ENCODE peak calls at places on chromosomes 1 and 21, in four cellular contexts. U, J, R and S are unnamed samples.

GRCh38 chr1:115539061-115539460 is 102.7 kb upstream of the VANGL1 start:
- DNase-seq in J (no peak), R (no peak), U (no peak), S (no peak)

GRCh38 chr1:183633676-183634343 is 1.8 kb downstream of the ARPC5 start:
- DNase-seq in J (peak; percentile 91), U (no peak), R (peak; percentile 58), S (no peak)

GRCh38 chr1:10612446-10613160 is 137.9 kb downstream of the PEX14 start:
- DNase-seq in U (no peak), R (no peak), J (no peak), S (peak; percentile 18)

GRCh38 chr1:113802367-113803007 is 9.8 kb downstream of the RSBN1 start:
- DNase-seq in J (no peak), R (no peak), U (no peak), S (no peak)

GRCh38 chr1:204894031-204894430 is 23.4 kb downstream of the NFASC start:
- DNase-seq in R (no peak), J (no peak), U (no peak), S (no peak)

GRCh38 chr1:3049164-3049563 is 19.8 kb upstream of the PRDM16 start:
- DNase-seq in J (no peak), R (no peak), U (no peak), S (peak; percentile 14)

GRCh38 chr1:21050031-21050430 is 126.7 kb downstream of the EIF4G3 start:
- DNase-seq in R (no peak), U (no peak), J (peak; percentile 87), S (no peak)

GRCh38 chr1:211261229-211261628 is 2.1 kb downstream of the RCOR3 start:
- DNase-seq in R (no peak), U (no peak), J (no peak), S (no peak)

GRCh38 chr1:156525856-156526479 is 25.4 kb upstream of the MEF2D start:
- DNase-seq in R (no peak), U (no peak), J (no peak), S (peak; percentile 85)
- H2BK120ac ChIP-seq in R (no peak overlapping the region), U (no peak overlapping the region), J (no peak overlapping the region), S (no peak overlapping the region)

DNA sequence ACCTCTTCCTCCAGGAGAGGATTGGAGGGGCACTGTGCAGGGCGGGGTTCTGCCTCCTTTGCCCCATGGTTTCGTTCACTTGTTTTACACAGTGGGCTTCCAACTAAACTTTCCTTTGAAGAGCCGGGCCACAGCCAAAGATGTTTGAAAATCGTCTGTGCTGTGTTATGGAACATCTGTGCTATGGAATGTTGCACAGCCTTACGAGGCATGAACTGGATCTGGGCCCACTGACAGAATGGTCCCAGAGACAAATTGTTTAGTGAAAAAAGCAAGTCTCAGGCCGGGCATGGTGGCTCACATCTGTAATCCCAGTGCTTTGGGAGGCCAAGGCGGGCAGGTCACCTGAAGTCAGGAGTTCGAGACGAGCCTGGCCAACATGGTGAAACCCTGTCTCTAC is 12.6 kb upstream of the MEF2D start:
- DNase-seq in J (no peak), U (no peak), R (no peak), S (no peak)
- H4K8ac ChIP-seq in J (no peak overlapping the region), U (no peak overlapping the region), R (no peak overlapping the region), S (no peak overlapping the region)

GRCh38 chr1:24709748-24710416 is 35.4 kb upstream of the CLIC4 start:
- DNase-seq in R (no peak), U (no peak), J (no peak), S (no peak)

GRCh38 chr1:24711329-24711728 is 33.9 kb upstream of the CLIC4 start:
- DNase-seq in J (no peak), R (peak; percentile 91), U (no peak), S (no peak)

GRCh38 chr1:24707659-24708058 is 37.6 kb upstream of the CLIC4 start:
- DNase-seq in J (peak; percentile 51), R (peak; percentile 79), U (no peak), S (no peak)

GRCh38 chr1:24705260-24706073 is 39.8 kb upstream of the CLIC4 start:
- DNase-seq in J (peak; percentile 93), R (peak; percentile 62), U (peak; percentile 54), S (peak; percentile 94)

GRCh38 chr1:24708938-24709337 is 36.3 kb upstream of the CLIC4 start:
- DNase-seq in J (no peak), R (peak; percentile 46), U (no peak), S (no peak)
- H2BK120ac ChIP-seq in J (no peak overlapping the region), R (no peak overlapping the region), U (no peak overlapping the region), S (no peak overlapping the region)

DNA sequence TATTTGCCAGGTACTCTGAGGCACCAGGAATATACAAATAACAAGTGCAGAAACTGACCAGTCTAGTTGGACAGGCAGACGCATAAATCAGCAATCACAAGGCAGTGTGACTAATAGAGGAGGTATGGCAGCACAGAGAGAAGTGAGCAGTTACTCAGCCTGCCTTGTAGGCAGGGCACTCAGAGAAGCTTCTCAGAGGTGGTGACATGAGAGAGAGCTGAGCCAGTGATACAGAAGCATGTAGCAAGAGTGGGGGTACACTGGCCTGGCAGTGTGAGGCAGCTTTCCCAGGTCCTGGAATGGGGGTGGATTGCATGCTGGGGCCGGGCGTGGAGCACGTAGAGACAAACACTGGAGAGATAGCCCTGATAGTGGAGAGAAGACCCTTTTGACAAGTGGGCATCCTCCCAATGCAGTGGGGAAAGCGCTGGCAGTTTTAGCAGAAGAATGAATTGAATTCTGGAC is 7.8 kb downstream of the PHLDA3 start:
- DNase-seq in J (peak; percentile 99), R (peak; percentile 90), U (no peak), S (no peak)
- H4K8ac ChIP-seq in J (peak overlapping the region; percentile 83), R (peak overlapping the region; percentile 77), U (no peak overlapping the region), S (no peak overlapping the region)

DNA sequence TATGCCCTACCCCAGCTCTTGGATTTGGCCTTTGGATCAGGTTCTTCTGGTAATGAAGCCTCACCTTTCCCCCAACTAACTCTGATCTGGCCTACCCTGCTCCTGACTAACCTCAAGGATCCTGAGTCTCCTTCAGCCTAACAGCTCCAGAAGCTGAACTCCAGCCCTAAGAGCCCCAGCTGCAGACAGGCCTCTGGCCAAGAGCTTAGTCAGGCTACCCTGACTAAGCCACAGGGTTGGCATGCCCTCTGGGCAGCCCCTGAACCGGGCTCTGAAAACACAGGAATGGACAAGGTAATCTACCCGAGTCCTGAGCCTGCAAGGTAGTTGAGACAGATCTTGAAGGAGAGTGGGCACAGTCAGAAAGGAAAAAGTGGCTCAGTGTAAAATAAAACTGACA is 29.4 kb downstream of the COA7 start:
- DNase-seq in U (no peak), R (no peak), J (no peak), S (no peak)
- H2BK120ac ChIP-seq in U (no peak overlapping the region), R (peak overlapping the region; percentile 71), J (no peak overlapping the region), S (no peak overlapping the region)

GRCh38 chr21:44377201-44377921 is 23.9 kb downstream of the TRPM2 start:
- DNase-seq in R (no peak), J (no peak), U (no peak), S (peak; percentile 60)
- H4K8ac ChIP-seq in R (no peak overlapping the region), J (no peak overlapping the region), U (no peak overlapping the region), S (no peak overlapping the region)